ENCODE peak calls at places on chromosomes 5 and 9, in six cellular contexts. T, O, R, P, F and M are unnamed samples.

GRCh38 chr9:92535940-92536850 is at the start of gene ECM2:
- DNase-seq in T (peak; percentile 67), O (no peak), R (no peak), P (no peak), F (no peak), M (no peak)

GRCh38 chr5:143209881-143210395 is 193.5 kb downstream of the NR3C1 start:
- DNase-seq in T (no peak), O (no peak), R (no peak), P (no peak), F (no peak), M (no peak)

GRCh38 chr9:124011460-124012301 is at the start of gene LHX2:
- DNase-seq in T (peak; percentile 55), O (peak; percentile 64), R (no peak), P (no peak), F (no peak), M (no peak)

GRCh38 chr9:81596671-81597426 is 92.5 kb downstream of the TLE1 start:
- DNase-seq in T (no peak), O (no peak), R (no peak), P (no peak), F (no peak), M (peak; percentile 31)

GRCh38 chr9:93332317-93332716 is 119.2 kb upstream of the FAM120A start:
- DNase-seq in T (no peak), O (no peak), R (no peak), P (no peak), F (no peak), M (no peak)

GRCh38 chr5:31048282-31048974 is 145.1 kb upstream of the CDH6 start:
- DNase-seq in T (no peak), O (no peak), R (no peak), P (no peak), F (no peak), M (no peak)

GRCh38 chr5:139341689-139342422 is at the start of gene PAIP2:
- DNase-seq in T (peak; percentile 98), O (peak; percentile 98), R (peak; percentile 97), P (peak; percentile 98), F (peak; percentile 95), M (peak; percentile 96)

GRCh38 chr5:168269950-168270349 is 21.5 kb upstream of the WWC1 start:
- DNase-seq in T (no peak), O (no peak), R (no peak), P (no peak), F (no peak), M (no peak)

GRCh38 chr9:88672874-88673695 is 138.1 kb downstream of the NXNL2 start:
- DNase-seq in T (no peak), O (no peak), R (no peak), P (no peak), F (no peak), M (no peak)

DNA sequence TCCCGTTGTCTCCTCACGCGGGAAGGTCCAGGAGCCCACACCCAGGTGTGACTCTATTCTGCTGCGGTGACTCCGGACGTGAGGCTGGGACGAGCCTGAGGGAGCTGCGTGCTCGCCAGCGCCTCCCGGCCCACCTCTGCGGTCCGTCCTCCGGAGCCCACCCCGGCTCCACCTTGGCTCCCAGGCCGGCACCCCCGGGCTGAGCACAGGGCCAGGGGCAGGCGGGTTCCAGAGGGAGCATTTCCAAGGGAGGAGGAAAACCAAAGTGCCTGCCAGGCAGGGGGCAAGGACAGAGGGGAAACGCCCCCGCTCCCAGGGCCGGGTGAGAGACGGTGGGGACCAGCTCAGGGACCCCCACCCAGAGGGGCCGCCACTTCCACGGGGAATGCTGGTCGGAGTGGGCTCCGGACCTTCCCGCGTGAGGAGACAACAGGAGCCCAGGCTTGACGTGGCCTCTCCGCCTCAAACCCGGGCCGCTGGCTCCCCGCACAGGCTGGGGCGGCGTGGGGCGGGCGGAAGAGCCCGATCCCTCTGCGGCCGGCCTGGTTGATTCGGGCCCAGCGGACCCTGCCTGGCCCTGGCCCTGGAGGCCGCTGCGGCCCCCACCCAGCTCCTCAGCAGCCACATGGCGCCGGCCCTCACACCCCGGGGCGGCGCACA is 26.0 kb downstream of the IRX4 start:
- DNase-seq in T (no peak), O (no peak), R (no peak), P (no peak), F (no peak), M (no peak)
- TF ChIP-seq CTCF in T (no peak), O (no peak), R (no peak), P (no peak), F (no peak), M (no peak)

GRCh38 chr5:36523931-36524330 is 82.5 kb upstream of the SLC1A3 start:
- DNase-seq in T (peak; percentile 19), O (no peak), R (no peak), P (no peak), F (no peak), M (no peak)
- TF ChIP-seq CTCF in T (no peak), O (no peak), R (no peak), P (no peak), F (no peak), M (no peak)

DNA sequence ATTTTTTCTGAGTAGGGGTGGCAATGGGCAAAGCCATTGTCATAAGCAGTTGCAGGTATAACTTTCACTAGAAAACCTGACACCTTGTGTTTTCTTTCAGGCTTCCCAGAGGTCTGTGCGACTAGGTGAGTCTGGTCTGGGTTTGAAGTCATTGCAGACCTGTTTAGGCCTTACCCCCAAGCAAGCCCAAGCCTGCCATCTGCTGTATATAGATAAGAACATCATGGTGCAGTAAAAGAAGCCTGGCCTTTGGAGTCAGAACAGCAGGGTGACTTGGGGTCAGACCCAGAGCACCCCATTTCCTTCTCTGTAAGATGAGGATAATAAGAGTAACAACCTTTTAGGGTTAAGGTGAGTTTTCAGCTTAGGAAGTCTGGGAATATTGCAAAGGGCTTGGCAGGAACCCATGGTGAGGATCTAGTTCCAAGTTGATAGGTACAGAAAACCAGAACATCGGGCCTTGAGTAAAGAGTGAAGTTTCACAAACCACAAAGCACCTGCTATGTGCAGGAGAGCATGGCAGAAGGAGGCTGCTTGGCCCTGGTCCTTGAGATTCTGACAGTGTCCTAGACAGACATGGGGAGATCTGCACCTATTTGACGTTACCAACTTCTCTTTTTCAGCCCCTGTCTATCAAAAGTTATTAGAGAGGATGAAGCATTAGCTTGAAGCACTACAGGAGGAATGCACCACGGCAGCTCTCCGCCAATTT is 33.9 kb downstream of the TGFBI start:
- DNase-seq in T (no peak), O (no peak), R (no peak), P (peak; percentile 56), F (no peak), M (no peak)
- TF ChIP-seq CTCF in T (peak; percentile 26), O (no peak), R (peak; percentile 61), P (peak; percentile 64), F (peak; percentile 46), M (no peak)

GRCh38 chr9:112168197-112168596 is 6.9 kb downstream of the SUSD1 start:
- DNase-seq in T (no peak), O (no peak), R (no peak), P (no peak), F (no peak), M (no peak)

GRCh38 chr9:112158629-112159228 is 16.4 kb downstream of the SUSD1 start:
- DNase-seq in T (no peak), O (no peak), R (no peak), P (no peak), F (no peak), M (no peak)

GRCh38 chr9:112157961-112158360 is 17.1 kb downstream of the SUSD1 start:
- DNase-seq in T (no peak), O (no peak), R (no peak), P (no peak), F (no peak), M (no peak)

GRCh38 chr9:112166176-112167140 is 8.6 kb downstream of the SUSD1 start:
- DNase-seq in T (peak; percentile 43), O (no peak), R (no peak), P (peak; percentile 62), F (no peak), M (no peak)

DNA sequence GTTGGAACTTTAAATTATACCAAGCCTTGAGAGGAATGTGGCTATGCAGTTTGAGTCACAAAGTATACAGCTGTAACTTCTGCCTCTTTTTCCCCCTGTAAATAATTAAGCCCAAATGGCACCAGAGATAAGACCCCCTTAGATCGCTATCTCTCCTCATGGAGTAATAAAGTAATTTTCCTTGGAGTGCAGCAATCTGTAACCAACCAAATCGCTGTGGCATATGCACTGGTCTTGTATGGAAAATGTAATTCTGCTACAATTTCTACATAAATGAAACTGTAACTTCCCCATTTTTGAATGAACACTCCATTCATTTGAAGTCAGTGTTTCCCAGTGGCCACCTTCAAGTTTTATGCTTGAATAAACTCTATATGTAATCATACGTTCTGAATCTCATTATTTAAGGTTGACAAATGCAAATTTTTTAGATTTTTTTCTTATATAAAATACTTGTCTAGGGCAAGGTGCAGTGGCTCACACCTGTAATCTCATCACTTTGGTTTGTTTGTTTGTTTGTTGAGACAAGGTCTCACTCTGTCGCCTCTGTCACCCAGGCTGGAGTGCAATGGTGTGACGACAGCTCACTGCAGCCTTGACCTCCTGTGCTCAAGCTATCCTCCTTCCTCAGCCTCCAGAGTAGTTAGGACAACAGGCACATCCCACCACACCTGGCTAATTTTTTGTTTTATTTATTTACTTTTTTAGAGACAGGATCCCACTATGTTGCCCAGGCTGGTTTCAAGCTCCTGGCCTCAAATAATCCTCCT is 12.3 kb downstream of the SUSD1 start:
- DNase-seq in T (no peak), O (no peak), R (no peak), P (no peak), F (no peak), M (no peak)
- TF ChIP-seq CTCF in T (no peak), O (no peak), R (no peak), P (no peak), F (no peak), M (no peak)